ENCODE peak calls at places on chromosomes 7 and 10, in seven cellular contexts. One of them, this sample, is unnamed.

GRCh38 chr7:74289018-74289659 is at the start of gene CLIP2:
- DNase-seq in astrocyte of the spinal cord: peak
- DNase-seq in choroid plexus epithelial cell: peak
- DNase-seq in left ventricle myocardium inferior: peak
- DNase-seq in body of pancreas: peak
- DNase-seq in foreskin fibroblast: peak
- DNase-seq in mucosa of descending colon: peak
- DNase-seq in this sample: peak

GRCh38 chr7:9391984-9392383 is 958.6 kb downstream of the NXPH1 start:
- DNase-seq in astrocyte of the spinal cord: no peak
- DNase-seq in choroid plexus epithelial cell: no peak
- DNase-seq in left ventricle myocardium inferior: no peak
- DNase-seq in body of pancreas: no peak
- DNase-seq in foreskin fibroblast: no peak
- DNase-seq in mucosa of descending colon: no peak
- DNase-seq in this sample: no peak

GRCh38 chr7:26153823-26154783 is 2.1 kb downstream of the NFE2L3 start:
- DNase-seq in astrocyte of the spinal cord: peak
- DNase-seq in choroid plexus epithelial cell: peak
- DNase-seq in left ventricle myocardium inferior: no peak
- DNase-seq in body of pancreas: peak
- DNase-seq in foreskin fibroblast: peak
- DNase-seq in mucosa of descending colon: peak
- DNase-seq in this sample: no peak

GRCh38 chr10:87646920-87647319 is 12.8 kb upstream of the PAPSS2 start:
- DNase-seq in astrocyte of the spinal cord: no peak
- DNase-seq in choroid plexus epithelial cell: no peak
- DNase-seq in left ventricle myocardium inferior: no peak
- DNase-seq in body of pancreas: no peak
- DNase-seq in foreskin fibroblast: no peak
- DNase-seq in mucosa of descending colon: no peak
- DNase-seq in this sample: no peak

GRCh38 chr7:128356546-128357365 is 4.7 kb downstream of the PRRT4 start:
- DNase-seq in astrocyte of the spinal cord: no peak
- DNase-seq in choroid plexus epithelial cell: no peak
- DNase-seq in left ventricle myocardium inferior: no peak
- DNase-seq in body of pancreas: no peak
- DNase-seq in foreskin fibroblast: no peak
- DNase-seq in mucosa of descending colon: no peak
- DNase-seq in this sample: no peak

GRCh38 chr10:15436696-15437095 is 65.6 kb upstream of the FAM171A1 start:
- DNase-seq in astrocyte of the spinal cord: peak
- DNase-seq in choroid plexus epithelial cell: peak
- DNase-seq in left ventricle myocardium inferior: no peak
- DNase-seq in body of pancreas: no peak
- DNase-seq in foreskin fibroblast: no peak
- DNase-seq in mucosa of descending colon: no peak
- DNase-seq in this sample: no peak

GRCh38 chr10:133306941-133307379 is 1.7 kb downstream of the TUBGCP2 start:
- DNase-seq in astrocyte of the spinal cord: no peak
- DNase-seq in choroid plexus epithelial cell: no peak
- DNase-seq in left ventricle myocardium inferior: no peak
- DNase-seq in body of pancreas: no peak
- DNase-seq in foreskin fibroblast: no peak
- DNase-seq in mucosa of descending colon: peak
- DNase-seq in this sample: no peak

GRCh38 chr7:17318146-17318545 is 19.7 kb downstream of the AHR start:
- DNase-seq in astrocyte of the spinal cord: peak
- DNase-seq in choroid plexus epithelial cell: peak
- DNase-seq in left ventricle myocardium inferior: no peak
- DNase-seq in body of pancreas: no peak
- DNase-seq in foreskin fibroblast: peak
- DNase-seq in mucosa of descending colon: no peak
- DNase-seq in this sample: peak

GRCh38 chr7:105132835-105133234 is 118.8 kb downstream of the KMT2E start:
- DNase-seq in astrocyte of the spinal cord: no peak
- DNase-seq in choroid plexus epithelial cell: no peak
- DNase-seq in left ventricle myocardium inferior: no peak
- DNase-seq in body of pancreas: no peak
- DNase-seq in foreskin fibroblast: no peak
- DNase-seq in mucosa of descending colon: no peak
- DNase-seq in this sample: no peak

GRCh38 chr7:5377816-5378215 is 45.8 kb downstream of the TNRC18 start:
- DNase-seq in astrocyte of the spinal cord: no peak
- DNase-seq in choroid plexus epithelial cell: no peak
- DNase-seq in left ventricle myocardium inferior: no peak
- DNase-seq in body of pancreas: no peak
- DNase-seq in foreskin fibroblast: no peak
- DNase-seq in mucosa of descending colon: no peak
- DNase-seq in this sample: no peak

DNA sequence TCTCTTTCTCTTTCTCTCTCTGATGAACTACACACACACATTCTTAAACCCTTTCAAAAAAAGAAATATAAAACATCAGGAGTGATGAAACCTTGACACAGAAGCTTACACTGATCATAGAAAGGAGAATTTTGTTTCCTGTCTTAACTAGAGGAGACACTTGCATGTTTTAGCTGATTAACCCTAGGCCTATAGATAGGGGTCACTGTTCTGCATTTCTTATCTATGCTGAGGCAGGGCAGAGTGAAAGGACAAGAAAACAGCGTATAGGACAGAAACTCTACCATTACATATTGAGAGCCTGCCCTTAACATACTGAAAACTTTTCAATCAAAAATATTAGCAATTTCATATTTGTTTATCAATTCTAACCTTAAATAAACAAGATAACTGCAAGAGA is 680.6 kb upstream of the MBL2 start:
- DNase-seq in astrocyte of the spinal cord: no peak
- DNase-seq in choroid plexus epithelial cell: no peak
- DNase-seq in left ventricle myocardium inferior: no peak
- DNase-seq in body of pancreas: no peak
- DNase-seq in foreskin fibroblast: no peak
- DNase-seq in mucosa of descending colon: no peak
- DNase-seq in this sample: no peak
- TF ChIP-seq CTCF in astrocyte of the spinal cord: no peak
- TF ChIP-seq CTCF in choroid plexus epithelial cell: no peak
- TF ChIP-seq CTCF in left ventricle myocardium inferior: peak
- TF ChIP-seq CTCF in body of pancreas: no peak
- TF ChIP-seq CTCF in foreskin fibroblast: no peak
- TF ChIP-seq CTCF in mucosa of descending colon: no peak
- TF ChIP-seq CTCF in this sample: no peak

GRCh38 chr10:74743401-74743800 is 83.0 kb upstream of the KAT6B start:
- DNase-seq in astrocyte of the spinal cord: no peak
- DNase-seq in choroid plexus epithelial cell: no peak
- DNase-seq in left ventricle myocardium inferior: no peak
- DNase-seq in body of pancreas: no peak
- DNase-seq in foreskin fibroblast: no peak
- DNase-seq in mucosa of descending colon: no peak
- DNase-seq in this sample: no peak
- TF ChIP-seq CTCF in astrocyte of the spinal cord: no peak
- TF ChIP-seq CTCF in choroid plexus epithelial cell: no peak
- TF ChIP-seq CTCF in left ventricle myocardium inferior: no peak
- TF ChIP-seq CTCF in body of pancreas: no peak
- TF ChIP-seq CTCF in foreskin fibroblast: no peak
- TF ChIP-seq CTCF in mucosa of descending colon: no peak
- TF ChIP-seq CTCF in this sample: no peak

GRCh38 chr7:106622654-106623314 is 38.2 kb downstream of the CCDC71L start:
- DNase-seq in astrocyte of the spinal cord: no peak
- DNase-seq in choroid plexus epithelial cell: no peak
- DNase-seq in left ventricle myocardium inferior: no peak
- DNase-seq in body of pancreas: no peak
- DNase-seq in foreskin fibroblast: no peak
- DNase-seq in mucosa of descending colon: no peak
- DNase-seq in this sample: no peak
- TF ChIP-seq CTCF in astrocyte of the spinal cord: no peak
- TF ChIP-seq CTCF in choroid plexus epithelial cell: no peak
- TF ChIP-seq CTCF in left ventricle myocardium inferior: no peak
- TF ChIP-seq CTCF in body of pancreas: no peak
- TF ChIP-seq CTCF in foreskin fibroblast: no peak
- TF ChIP-seq CTCF in mucosa of descending colon: no peak
- TF ChIP-seq CTCF in this sample: no peak

DNA sequence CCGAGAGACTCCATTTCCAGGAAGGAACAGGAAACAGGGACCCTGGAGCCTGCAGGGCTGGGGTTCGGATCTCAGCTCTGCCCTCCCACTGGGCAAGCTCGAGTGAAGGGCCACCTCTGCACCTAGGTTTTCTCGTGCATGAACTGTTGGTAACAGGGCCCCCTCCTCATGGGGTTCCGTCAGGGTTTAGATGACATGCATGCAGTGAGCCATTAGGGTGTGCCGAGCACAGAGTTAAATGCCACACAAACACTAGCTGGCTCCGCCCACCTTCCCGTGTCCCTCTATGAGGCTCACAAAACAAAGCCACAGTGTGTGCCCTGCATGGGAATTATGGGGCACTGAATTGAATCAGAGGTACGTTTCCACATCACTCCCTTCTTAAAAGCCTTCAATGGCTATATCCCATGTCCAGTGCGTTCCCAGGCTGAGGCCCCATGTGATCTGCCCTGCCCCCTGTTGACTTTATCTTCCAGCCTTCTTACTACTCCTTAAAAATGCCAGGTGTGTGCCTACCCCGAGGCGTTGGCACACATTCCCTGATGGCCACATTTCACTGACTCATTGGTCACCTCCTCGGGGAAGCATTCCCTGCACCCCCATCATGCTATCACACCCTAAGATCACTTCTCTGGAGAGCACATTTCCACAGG is 35.8 kb downstream of the GSDME start:
- DNase-seq in astrocyte of the spinal cord: no peak
- DNase-seq in choroid plexus epithelial cell: no peak
- DNase-seq in left ventricle myocardium inferior: no peak
- DNase-seq in body of pancreas: no peak
- DNase-seq in foreskin fibroblast: no peak
- DNase-seq in mucosa of descending colon: no peak
- DNase-seq in this sample: no peak
- TF ChIP-seq CTCF in astrocyte of the spinal cord: no peak
- TF ChIP-seq CTCF in choroid plexus epithelial cell: no peak
- TF ChIP-seq CTCF in left ventricle myocardium inferior: no peak
- TF ChIP-seq CTCF in body of pancreas: no peak
- TF ChIP-seq CTCF in foreskin fibroblast: no peak
- TF ChIP-seq CTCF in mucosa of descending colon: no peak
- TF ChIP-seq CTCF in this sample: no peak

DNA sequence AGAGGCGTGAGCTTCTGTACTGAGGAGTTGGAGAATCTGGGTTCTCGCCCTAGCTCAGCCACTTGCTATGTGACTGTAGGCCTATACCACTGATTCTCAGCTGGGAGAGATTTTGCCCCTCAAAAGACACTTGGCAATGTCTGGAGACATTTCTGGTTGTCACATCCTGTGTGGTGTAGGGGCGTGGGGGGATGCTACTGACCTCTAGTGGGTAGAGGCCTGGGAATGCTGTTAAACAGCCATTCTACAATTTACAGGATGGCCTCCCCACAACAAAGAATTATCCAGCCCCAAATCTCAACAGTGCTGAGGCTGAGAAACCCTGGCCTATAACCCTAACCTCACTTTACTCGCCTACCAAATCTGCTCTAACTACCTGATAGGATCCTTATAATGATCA is 58.8 kb upstream of the GAD2 start:
- DNase-seq in astrocyte of the spinal cord: no peak
- DNase-seq in choroid plexus epithelial cell: no peak
- DNase-seq in left ventricle myocardium inferior: no peak
- DNase-seq in body of pancreas: no peak
- DNase-seq in foreskin fibroblast: no peak
- DNase-seq in mucosa of descending colon: no peak
- DNase-seq in this sample: no peak
- TF ChIP-seq CTCF in astrocyte of the spinal cord: no peak
- TF ChIP-seq CTCF in choroid plexus epithelial cell: no peak
- TF ChIP-seq CTCF in left ventricle myocardium inferior: no peak
- TF ChIP-seq CTCF in body of pancreas: no peak
- TF ChIP-seq CTCF in foreskin fibroblast: no peak
- TF ChIP-seq CTCF in mucosa of descending colon: no peak
- TF ChIP-seq CTCF in this sample: no peak

GRCh38 chr7:127336458-127336857 is 56.0 kb downstream of the ZNF800 start:
- DNase-seq in astrocyte of the spinal cord: no peak
- DNase-seq in choroid plexus epithelial cell: no peak
- DNase-seq in left ventricle myocardium inferior: no peak
- DNase-seq in body of pancreas: no peak
- DNase-seq in foreskin fibroblast: no peak
- DNase-seq in mucosa of descending colon: no peak
- DNase-seq in this sample: no peak
- TF ChIP-seq CTCF in astrocyte of the spinal cord: no peak
- TF ChIP-seq CTCF in choroid plexus epithelial cell: no peak
- TF ChIP-seq CTCF in left ventricle myocardium inferior: no peak
- TF ChIP-seq CTCF in body of pancreas: no peak
- TF ChIP-seq CTCF in foreskin fibroblast: no peak
- TF ChIP-seq CTCF in mucosa of descending colon: no peak
- TF ChIP-seq CTCF in this sample: no peak